ENCODE peak calls at places on chromosomes 16 and 17, in six cellular contexts. C is posterior vena cava; T is fibroblast of pulmonary artery; V is T-helper 22 cell; I is naive thymus-derived CD4-positive, alpha-beta T cell; E is neural progenitor cell. L is an unnamed sample.

GRCh38 chr17:67520282-67520906 is 143.3 kb downstream of the PITPNC1 start:
- DNase-seq in C (no peak), E (no peak), V (no peak), T (peak; percentile 56), I (no peak), L (no peak)

GRCh38 chr17:50087246-50087911 is 7.8 kb upstream of the PDK2 start:
- DNase-seq in C (peak; percentile 90), T (peak; percentile 80), E (peak; percentile 79), I (peak; percentile 66), V (peak; percentile 38), L (peak; percentile 66)

GRCh38 chr16:22008215-22009142 is 568 bp downstream of the MOSMO start:
- DNase-seq in I (peak; percentile 16), C (peak; percentile 85), T (no peak), V (no peak), E (peak; percentile 58), L (no peak)

GRCh38 chr17:50908860-50909764 is 43.0 kb upstream of the TOB1 start:
- DNase-seq in E (peak; percentile 55), C (no peak), I (peak; percentile 61), V (peak; percentile 62), T (no peak), L (no peak)

GRCh38 chr17:56431736-56432135 is 161.8 kb upstream of the NOG start:
- DNase-seq in I (no peak), C (no peak), T (no peak), V (no peak), E (peak; percentile 28), L (peak; percentile 23)

GRCh38 chr17:47966079-47966519 is 4.8 kb upstream of the CDK5RAP3 start:
- DNase-seq in I (no peak), V (no peak), C (no peak), E (no peak), T (no peak), L (no peak)

GRCh38 chr17:57666946-57667345 is 78.2 kb downstream of the CCDC182 start:
- DNase-seq in C (no peak), V (no peak), E (no peak), T (no peak), I (no peak), L (no peak)

GRCh38 chr16:10256855-10257641 is 74.8 kb upstream of the GRIN2A start:
- DNase-seq in T (peak; percentile 1), V (no peak), I (peak; percentile 18), C (no peak), E (peak; percentile 72), L (no peak)

GRCh38 chr17:58630883-58631522 is 60.8 kb downstream of the TEX14 start:
- DNase-seq in V (no peak), T (no peak), I (no peak), E (peak; percentile 70), C (no peak), L (peak; percentile 97)

GRCh38 chr16:68231384-68232136 is 4.4 kb downstream of the ESRP2 start:
- DNase-seq in E (no peak), V (no peak), C (peak; percentile 55), T (no peak), I (no peak), L (no peak)

GRCh38 chr17:45777388-45777787 is 6.7 kb upstream of the CRHR1 start:
- DNase-seq in E (peak; percentile 37), V (no peak), C (no peak), T (no peak), I (no peak), L (no peak)

GRCh38 chr17:82134101-82134500 is 36.1 kb upstream of the FASN start:
- DNase-seq in E (no peak), C (no peak), T (peak; percentile 5), I (no peak), V (no peak), L (no peak)